ENCODE peak calls at places on chromosomes 2 and 18, in four cellular contexts. W is CD4-positive, CD25-positive, alpha-beta regulatory T cell; D is kidney; Y is MG63. N is an unnamed sample.
A peak's percentile ranks its signal among the peaks of the same experiment; 100 is the strongest.

GRCh38 chr2:96923810-96924774 is 54.2 kb upstream of the SEMA4C start:
- DNase-seq in W (peak; percentile 44), D (no peak), Y (no peak), N (no peak)

GRCh38 chr2:46229134-46230063 is 67.8 kb upstream of the EPAS1 start:
- DNase-seq in W (peak; percentile 78), D (no peak), Y (no peak), N (no peak)

GRCh38 chr2:72001937-72002690 is 145.5 kb downstream of the CYP26B1 start:
- DNase-seq in W (no peak), D (no peak), Y (no peak), N (no peak)

GRCh38 chr2:99710720-99711612 is 221.1 kb upstream of the REV1 start:
- DNase-seq in W (no peak), D (no peak), Y (no peak), N (no peak)

GRCh38 chr2:233007739-233008138 is 5.3 kb downstream of the NGEF start:
- DNase-seq in W (no peak), D (no peak), Y (no peak), N (no peak)

GRCh38 chr18:8948471-8949149 is 153.9 kb upstream of the NDUFV2 start:
- DNase-seq in W (no peak), D (no peak), Y (peak; percentile 84), N (peak; percentile 32)

GRCh38 chr2:188511346-188511745 is 219.7 kb downstream of the GULP1 start:
- DNase-seq in W (no peak), D (no peak), Y (no peak), N (no peak)

GRCh38 chr2:181364492-181365175 is 92.6 kb upstream of the ITGA4 start:
- DNase-seq in W (no peak), D (no peak), Y (no peak), N (no peak)

GRCh38 chr2:158741631-158742030 is 53.5 kb upstream of the DAPL1 start:
- DNase-seq in W (no peak), D (no peak), Y (no peak), N (no peak)

GRCh38 chr18:39660141-39660540 is 2094.5 kb upstream of the CELF4 start:
- DNase-seq in W (no peak), D (no peak), Y (no peak), N (no peak)

GRCh38 chr2:71071681-71072398 is 3.4 kb downstream of the NAGK start:
- DNase-seq in W (peak; percentile 58), D (no peak), Y (no peak), N (peak; percentile 34)

GRCh38 chr2:40470817-40471809 is 19.2 kb upstream of the SLC8A1 start:
- DNase-seq in W (no peak), D (no peak), Y (no peak), N (no peak)

GRCh38 chr2:47631840-47632398 is 151.0 kb upstream of the MSH6 start:
- DNase-seq in W (no peak), D (peak; percentile 81), Y (peak; percentile 87), N (no peak)

GRCh38 chr2:138105358-138105757 is 141.1 kb downstream of the HNMT start:
- DNase-seq in W (no peak), D (no peak), Y (no peak), N (no peak)

GRCh38 chr2:135072125-135072997 is 20.3 kb downstream of the RAB3GAP1 start:
- DNase-seq in W (peak; percentile 11), D (no peak), Y (no peak), N (peak; percentile 27)

GRCh38 chr2:17573806-17574175 is 33.3 kb downstream of the VSNL1 start:
- DNase-seq in W (no peak), D (no peak), Y (no peak), N (no peak)

GRCh38 chr2:144358979-144359541 is 160.9 kb downstream of the ZEB2 start:
- DNase-seq in W (no peak), D (no peak), Y (peak; percentile 29), N (no peak)

GRCh38 chr2:77161009-77161408 is 361.2 kb downstream of the LRRTM4 start:
- DNase-seq in W (no peak), D (no peak), Y (peak; percentile 38), N (no peak)

DNA sequence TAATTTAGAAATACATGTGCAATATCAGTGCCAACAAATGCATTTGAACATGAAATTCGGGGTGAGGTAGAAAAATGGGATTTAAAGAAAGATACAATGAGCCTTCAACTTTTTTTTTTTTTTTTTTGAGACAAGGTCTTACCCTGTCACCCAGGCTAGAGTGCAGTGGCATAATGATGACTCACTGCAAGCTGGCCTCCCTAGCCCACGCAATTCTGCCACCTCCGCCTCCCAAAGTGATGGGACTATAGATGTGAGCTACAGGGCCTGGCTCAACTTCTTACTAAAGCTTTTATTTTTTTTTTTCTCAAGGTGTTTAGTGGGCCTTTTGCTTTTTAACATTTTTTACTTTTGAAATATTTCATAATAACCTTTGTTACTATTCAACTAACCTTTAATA is 365.6 kb downstream of the LRRTM4 start:
- DNase-seq in W (no peak), D (no peak), Y (no peak), N (no peak)
- H3K4me3 ChIP-seq in W (no peak overlapping the region), D (no peak overlapping the region), Y (no peak overlapping the region), N (no peak overlapping the region)

DNA sequence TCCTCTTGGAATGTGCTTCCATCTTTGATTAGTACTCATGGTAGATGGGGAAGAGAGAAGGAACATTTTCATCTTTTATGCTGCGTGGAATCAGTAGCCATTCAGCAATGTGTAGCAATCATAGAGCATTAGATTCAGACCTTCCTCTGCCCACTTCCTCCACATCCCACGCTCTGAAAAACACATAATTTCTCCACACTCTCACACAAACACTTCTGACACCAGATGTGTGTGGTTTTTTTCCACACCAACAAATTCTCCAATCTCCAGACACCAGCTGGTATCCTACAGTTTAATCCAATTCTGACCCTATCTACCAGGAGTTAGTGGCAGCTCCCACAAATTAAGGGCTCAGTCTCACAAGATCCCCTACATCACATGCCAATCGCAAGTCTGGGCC is 103.3 kb downstream of the AOX1 start:
- DNase-seq in W (no peak), D (no peak), Y (no peak), N (no peak)
- H3K4me3 ChIP-seq in W (no peak overlapping the region), D (no peak overlapping the region), Y (no peak overlapping the region), N (no peak overlapping the region)

GRCh38 chr2:178482437-178482836 is 2.2 kb downstream of the PLEKHA3 start:
- DNase-seq in W (peak; percentile 45), D (no peak), Y (no peak), N (no peak)
- H3K4me3 ChIP-seq in W (peak overlapping the region; percentile 92), D (no peak overlapping the region), Y (no peak overlapping the region), N (no peak overlapping the region)

GRCh38 chr2:217618744-217619143 is 384.1 kb downstream of the TNS1 start:
- DNase-seq in W (no peak), D (no peak), Y (no peak), N (no peak)

GRCh38 chr2:217622664-217623063 is 380.1 kb downstream of the TNS1 start:
- DNase-seq in W (no peak), D (no peak), Y (no peak), N (no peak)

GRCh38 chr2:217623513-217623912 is 379.3 kb downstream of the TNS1 start:
- DNase-seq in W (no peak), D (no peak), Y (no peak), N (no peak)

GRCh38 chr2:217622205-217622621 is 380.6 kb downstream of the TNS1 start:
- DNase-seq in W (no peak), D (no peak), Y (peak; percentile 65), N (no peak)

GRCh38 chr2:217621391-217621801 is 381.4 kb downstream of the TNS1 start:
- DNase-seq in W (no peak), D (no peak), Y (no peak), N (no peak)
- H3K4me3 ChIP-seq in W (no peak overlapping the region), D (no peak overlapping the region), Y (no peak overlapping the region), N (no peak overlapping the region)

GRCh38 chr2:33058716-33059451 is 112.1 kb downstream of the LTBP1 start:
- DNase-seq in W (no peak), D (no peak), Y (no peak), N (no peak)
- H3K4me3 ChIP-seq in W (no peak overlapping the region), D (no peak overlapping the region), Y (no peak overlapping the region), N (no peak overlapping the region)

GRCh38 chr18:32771871-32772499 is 838 bp downstream of the KLHL14 start:
- DNase-seq in W (no peak), D (peak; percentile 79), Y (no peak), N (no peak)
- H3K4me3 ChIP-seq in W (no peak overlapping the region), D (peak overlapping the region; percentile 22), Y (no peak overlapping the region), N (no peak overlapping the region)